ENCODE peak calls at places on chromosomes 2 and 18, in four cellular contexts. T, P, S and F are unnamed samples.

GRCh38 chr2:118723394-118723793 is 124.1 kb downstream of the EN1 start:
- DNase-seq in T (no peak), P (no peak), S (no peak), F (no peak)

GRCh38 chr18:58831610-58832009 is 33.1 kb upstream of the ZNF532 start:
- DNase-seq in T (no peak), P (no peak), S (no peak), F (no peak)

GRCh38 chr18:79422022-79422782 is 26.5 kb downstream of the NFATC1 start:
- DNase-seq in T (no peak), P (no peak), S (no peak), F (no peak)

GRCh38 chr2:152740743-152741328 is 22.4 kb downstream of the ARL6IP6 start:
- DNase-seq in T (no peak), P (peak; percentile 20), S (peak; percentile 10), F (no peak)

GRCh38 chr2:173880561-173880960 is 84.6 kb downstream of the SP3 start:
- DNase-seq in T (no peak), P (no peak), S (no peak), F (no peak)

GRCh38 chr18:14085770-14086458 is 46.3 kb downstream of the ZNF519 start:
- DNase-seq in T (no peak), P (no peak), S (no peak), F (no peak)

GRCh38 chr2:102064679-102065674 is 73.2 kb downstream of the IL1R2 start:
- DNase-seq in T (no peak), P (no peak), S (no peak), F (no peak)

GRCh38 chr2:121479882-121480522 is 50.7 kb upstream of the RNU4ATAC start:
- DNase-seq in T (no peak), P (peak; percentile 28), S (peak; percentile 42), F (no peak)

GRCh38 chr2:189302274-189302948 is 122.8 kb upstream of the COL5A2 start:
- DNase-seq in T (no peak), P (no peak), S (no peak), F (no peak)

GRCh38 chr2:30190637-30191036 is 40.7 kb upstream of the LBH start:
- DNase-seq in T (no peak), P (no peak), S (no peak), F (no peak)

GRCh38 chr2:17135619-17136018 is 382.6 kb downstream of the RAD51AP2 start:
- DNase-seq in T (no peak), P (no peak), S (no peak), F (no peak)

GRCh38 chr18:13137041-13137938 is 81.3 kb upstream of the LDLRAD4 start:
- DNase-seq in T (no peak), P (peak; percentile 21), S (peak; percentile 33), F (no peak)

GRCh38 chr2:39062320-39062719 is 58.5 kb downstream of the SOS1 start:
- DNase-seq in T (no peak), P (no peak), S (no peak), F (no peak)

DNA sequence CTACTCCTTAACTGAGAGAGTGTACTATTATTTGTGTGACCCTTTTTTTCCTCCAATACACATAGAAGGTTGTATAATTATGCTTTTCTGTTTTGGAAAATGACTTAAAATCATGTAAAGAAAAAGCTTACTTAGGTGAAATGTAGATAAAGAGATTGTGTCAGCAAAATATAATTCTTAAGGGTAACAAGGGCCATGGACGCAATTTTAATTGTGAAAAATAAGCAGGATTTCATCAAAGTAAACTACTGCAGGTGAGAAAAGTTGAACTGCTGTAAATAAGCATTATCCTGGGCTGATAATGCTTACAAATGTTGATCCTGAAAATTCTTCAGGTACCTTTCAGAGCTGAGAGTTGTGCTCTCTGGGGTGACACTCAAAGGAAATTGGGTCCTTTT is 141.5 kb downstream of the RPIA start:
- DNase-seq in T (no peak), P (no peak), S (no peak), F (no peak)
- H3K27me3 ChIP-seq in T (no peaks in the 10 kb centered on the region), P (no peaks in the 10 kb centered on the region), S (no peaks in the 10 kb centered on the region), F (no peaks in the 10 kb centered on the region)

DNA sequence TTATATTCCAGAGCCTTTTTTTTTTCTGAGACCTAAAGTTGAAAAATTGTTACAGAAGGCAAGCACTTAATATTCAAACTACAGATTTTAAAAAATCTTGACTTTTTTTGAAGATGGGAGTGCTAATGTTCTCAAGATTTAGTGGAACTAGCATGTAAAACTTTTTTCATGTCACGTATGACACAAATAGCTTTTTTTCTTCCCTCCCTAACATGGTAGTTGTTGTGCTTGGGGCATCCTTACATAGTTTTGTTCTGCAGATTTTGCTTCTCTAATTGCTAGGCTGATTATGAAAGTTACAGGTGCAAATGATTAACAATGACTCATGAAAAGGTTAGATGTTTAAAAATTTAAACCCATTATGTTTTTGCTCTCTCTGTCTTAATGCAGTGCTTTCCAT is 3.0 kb downstream of the EML6 start:
- DNase-seq in T (no peak), P (no peak), S (no peak), F (no peak)
- H3K27me3 ChIP-seq in T (no peaks in the 10 kb centered on the region), P (peaks cover 71% of the 10 kb centered on the region), S (peaks cover 63% of the 10 kb centered on the region), F (no peaks in the 10 kb centered on the region)

GRCh38 chr2:61492476-61492875 is 21.6 kb upstream of the USP34 start:
- DNase-seq in T (no peak), P (no peak), S (no peak), F (no peak)
- H3K27me3 ChIP-seq in T (no peaks in the 10 kb centered on the region), P (no peaks in the 10 kb centered on the region), S (no peaks in the 10 kb centered on the region), F (no peaks in the 10 kb centered on the region)

DNA sequence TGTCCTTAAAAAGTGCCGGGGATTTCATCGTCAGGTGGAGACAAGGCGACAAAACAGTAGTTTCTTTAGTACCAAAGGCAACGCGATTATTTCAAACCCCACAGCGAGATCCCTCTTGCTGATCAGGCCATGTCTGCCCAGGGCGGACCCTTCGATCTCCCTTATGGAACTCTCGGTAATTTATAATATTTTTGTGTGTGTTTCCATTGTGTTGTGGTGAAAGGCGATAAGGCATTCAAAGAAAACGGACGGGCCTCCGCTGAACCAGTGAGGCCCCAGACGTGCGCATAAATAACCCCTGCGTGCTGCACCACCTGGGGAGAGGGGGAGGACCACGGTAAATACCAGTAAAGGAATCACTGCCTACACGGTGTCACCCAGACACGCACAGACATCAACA is 1.4 kb upstream of the GAD1 start:
- DNase-seq in T (no peak), P (no peak), S (no peak), F (no peak)
- H3K27me3 ChIP-seq in T (peaks cover 33% of the 10 kb centered on the region), P (peaks cover 75% of the 10 kb centered on the region), S (peaks cover 75% of the 10 kb centered on the region), F (no peaks in the 10 kb centered on the region)

GRCh38 chr2:240732911-240733622 is 41.4 kb downstream of the AQP12A start:
- DNase-seq in T (no peak), P (no peak), S (no peak), F (no peak)
- H3K27me3 ChIP-seq in T (no peaks in the 10 kb centered on the region), P (no peaks in the 10 kb centered on the region), S (no peaks in the 10 kb centered on the region), F (no peaks in the 10 kb centered on the region)

GRCh38 chr2:239638376-239638775 is 237.6 kb upstream of the HDAC4 start:
- DNase-seq in T (no peak), P (no peak), S (no peak), F (no peak)

GRCh38 chr2:239629936-239630617 is 229.3 kb upstream of the HDAC4 start:
- DNase-seq in T (no peak), P (no peak), S (no peak), F (no peak)

GRCh38 chr2:239636808-239637207 is 236.0 kb upstream of the HDAC4 start:
- DNase-seq in T (no peak), P (no peak), S (no peak), F (no peak)

GRCh38 chr2:239630618-239631286 is 229.9 kb upstream of the HDAC4 start:
- DNase-seq in T (peak; percentile 82), P (no peak), S (no peak), F (peak; percentile 38)

GRCh38 chr2:239634769-239635168 is 233.9 kb upstream of the HDAC4 start:
- DNase-seq in T (no peak), P (no peak), S (no peak), F (no peak)
- H3K27me3 ChIP-seq in T (no peaks in the 10 kb centered on the region), P (no peaks in the 10 kb centered on the region), S (no peaks in the 10 kb centered on the region), F (no peaks in the 10 kb centered on the region)

DNA sequence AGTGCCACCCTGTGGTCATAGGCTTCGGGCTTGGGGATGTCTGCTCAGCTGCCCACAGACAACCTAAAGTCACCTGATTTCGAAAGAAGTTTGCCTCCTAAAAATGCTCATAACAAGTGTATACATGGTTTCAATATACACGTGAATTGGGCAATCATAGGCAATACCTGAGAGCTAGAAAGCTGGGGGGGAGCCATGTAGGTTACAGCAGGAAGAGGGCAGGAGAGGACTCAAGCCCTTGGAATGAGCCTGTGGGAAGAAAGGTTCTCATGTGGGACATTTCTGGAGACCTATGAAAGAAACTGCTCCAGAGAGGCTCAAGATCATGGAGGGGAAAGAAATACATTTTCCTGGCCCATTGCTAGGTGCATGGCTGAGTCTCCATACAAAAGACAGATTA is 109.7 kb downstream of the ACOXL start:
- DNase-seq in T (no peak), P (no peak), S (no peak), F (no peak)
- H3K27me3 ChIP-seq in T (no peaks in the 10 kb centered on the region), P (no peaks in the 10 kb centered on the region), S (no peaks in the 10 kb centered on the region), F (no peaks in the 10 kb centered on the region)

GRCh38 chr2:231930601-231931281 is 4.5 kb upstream of the NPPC start:
- DNase-seq in T (no peak), P (no peak), S (no peak), F (no peak)
- H3K27me3 ChIP-seq in T (peaks cover 20% of the 10 kb centered on the region), P (peaks cover 53% of the 10 kb centered on the region), S (peaks cover 45% of the 10 kb centered on the region), F (peaks cover 3% of the 10 kb centered on the region)